ENCODE peak calls at places on chromosomes 6 and 20, in five cellular contexts. H is upper lobe of right lung, D is breast epithelium, C is tibial nerve, W is NB4. Z is an unnamed sample.
A peak's percentile ranks its signal among the peaks of the same experiment; 100 is the strongest.

GRCh38 chr6:13075491-13075845 is 252.9 kb downstream of the TBC1D7 start:
- DNase-seq in D (no peak), C (no peak), W (no peak), H (no peak), Z (no peak)

GRCh38 chr6:64280569-64280968 is 645.0 kb downstream of the PHF3 start:
- DNase-seq in C (peak; percentile 21), D (no peak), H (no peak), W (peak; percentile 40), Z (peak; percentile 15)

GRCh38 chr20:50794181-50794845 is 548 bp upstream of the BCAS4 start:
- DNase-seq in D (no peak), W (peak; percentile 45), H (no peak), C (no peak), Z (no peak)

GRCh38 chr6:161434921-161435411 is 161.1 kb upstream of the AGPAT4 start:
- DNase-seq in C (no peak), W (no peak), H (no peak), D (peak; percentile 38), Z (peak; percentile 98)

GRCh38 chr20:37517371-37517748 is 3.7 kb upstream of the NNAT start:
- DNase-seq in H (no peak), D (no peak), C (no peak), W (no peak), Z (no peak)

GRCh38 chr6:136547336-136547735 is 2.9 kb downstream of the MAP7 start:
- DNase-seq in W (peak; percentile 68), D (no peak), H (no peak), C (no peak), Z (no peak)

GRCh38 chr20:58458342-58459057 is 56.7 kb downstream of the APCDD1L start:
- DNase-seq in H (no peak), C (no peak), W (peak; percentile 77), D (no peak), Z (no peak)

GRCh38 chr6:144723431-144723830 is 438.3 kb downstream of the UTRN start:
- DNase-seq in H (no peak), C (no peak), W (peak; percentile 13), D (no peak), Z (no peak)

GRCh38 chr6:145036848-145037567 is 698.3 kb downstream of the EPM2A start:
- DNase-seq in W (peak; percentile 12), C (no peak), D (no peak), H (no peak), Z (no peak)

GRCh38 chr6:9523462-9523861 is 891.4 kb downstream of the TFAP2A start:
- DNase-seq in C (no peak), H (no peak), D (no peak), W (no peak), Z (peak; percentile 85)

GRCh38 chr6:11493979-11494378 is 43.6 kb upstream of the TMEM170B start:
- DNase-seq in D (no peak), C (no peak), W (no peak), H (no peak), Z (no peak)

GRCh38 chr6:3190779-3191178 is 33.4 kb upstream of the TUBB2A start:
- DNase-seq in W (no peak), C (no peak), D (no peak), H (no peak), Z (no peak)

GRCh38 chr6:44224154-44224977 is 971 bp downstream of the SLC29A1 start:
- DNase-seq in C (no peak), W (peak; percentile 70), D (no peak), H (no peak), Z (no peak)

GRCh38 chr6:11439908-11440307 is 97.6 kb upstream of the TMEM170B start:
- DNase-seq in D (no peak), W (no peak), H (no peak), C (no peak), Z (no peak)

GRCh38 chr6:159943101-159943632 is 25.7 kb upstream of the IGF2R start:
- DNase-seq in D (no peak), H (no peak), C (peak; percentile 57), W (no peak), Z (no peak)

GRCh38 chr6:44054635-44055559 is 72.4 kb downstream of the MRPL14 start:
- DNase-seq in H (no peak), D (no peak), C (no peak), W (no peak), Z (no peak)

GRCh38 chr6:160263214-160263939 is 4.8 kb upstream of the SLC22A2 start:
- DNase-seq in H (no peak), W (no peak), D (no peak), C (no peak), Z (no peak)

GRCh38 chr20:63733579-63734081 is 2.8 kb upstream of the LIME1 start:
- DNase-seq in H (no peak), D (no peak), C (no peak), W (no peak), Z (no peak)

GRCh38 chr6:108556864-108557493 is 3.7 kb upstream of the FOXO3 start:
- DNase-seq in C (no peak), D (peak; percentile 37), H (no peak), W (no peak), Z (no peak)

GRCh38 chr6:56637640-56638039 is 5.0 kb downstream of the DST start:
- DNase-seq in C (peak; percentile 64), H (no peak), W (peak; percentile 47), D (no peak), Z (no peak)

GRCh38 chr6:15121443-15121842 is 124.4 kb upstream of the JARID2 start:
- DNase-seq in D (no peak), W (no peak), H (no peak), C (no peak), Z (no peak)

GRCh38 chr6:6497976-6498375 is 90.5 kb upstream of the LY86 start:
- DNase-seq in D (no peak), W (no peak), H (no peak), C (no peak), Z (no peak)

GRCh38 chr20:58112017-58112781 is 116.3 kb downstream of the ANKRD60 start:
- DNase-seq in D (peak; percentile 50), W (peak; percentile 40), H (no peak), C (no peak), Z (no peak)

GRCh38 chr6:95846652-95847051 is 169.1 kb upstream of the FUT9 start:
- DNase-seq in C (no peak), H (no peak), D (no peak), W (no peak), Z (no peak)

GRCh38 chr6:95837890-95838289 is 177.9 kb upstream of the FUT9 start:
- DNase-seq in C (no peak), H (no peak), D (no peak), W (no peak), Z (no peak)

GRCh38 chr6:95847061-95847460 is 168.7 kb upstream of the FUT9 start:
- DNase-seq in H (no peak), C (no peak), D (no peak), W (no peak), Z (no peak)

GRCh38 chr6:95841560-95841959 is 174.2 kb upstream of the FUT9 start:
- DNase-seq in W (no peak), H (no peak), D (no peak), C (no peak), Z (no peak)
- TF ChIP-seq CTCF in W (no peak), H (no peak), D (no peak), C (no peak), Z (no peak)

DNA sequence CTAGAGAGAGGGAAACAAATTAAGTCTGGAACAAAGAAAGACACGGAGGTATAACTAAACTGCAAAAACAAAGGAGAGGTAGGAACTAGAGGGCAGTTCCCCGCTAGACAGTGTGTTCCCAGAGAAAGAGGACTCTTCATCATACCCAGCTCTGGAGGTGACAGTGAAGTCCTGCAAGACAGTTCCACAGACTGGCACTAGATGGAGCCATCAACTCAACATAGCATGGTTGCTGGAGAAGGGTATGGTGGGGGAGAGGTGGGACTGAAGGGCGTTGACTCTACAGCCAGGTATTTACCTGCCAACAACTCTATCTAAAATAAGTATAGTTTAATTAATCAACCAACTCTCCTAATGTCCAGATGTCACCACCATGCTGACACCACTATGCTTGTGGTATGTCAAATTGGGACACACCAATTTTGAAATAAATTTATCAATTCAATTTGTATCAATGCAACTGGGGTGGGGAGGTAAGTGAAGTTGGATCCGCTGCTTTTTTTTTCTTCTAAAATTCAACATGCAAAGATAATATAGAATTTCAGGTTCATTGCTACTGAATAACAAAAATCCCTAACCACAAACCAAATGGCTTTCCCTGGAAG is 9.7 kb downstream of the BACH2 start:
- DNase-seq in H (no peak), W (peak; percentile 63), C (no peak), D (no peak), Z (no peak)
- H3K4me3 ChIP-seq in H (no peak overlapping the region), W (no peak overlapping the region), C (no peak overlapping the region), D (no peak overlapping the region), Z (no peak overlapping the region)

DNA sequence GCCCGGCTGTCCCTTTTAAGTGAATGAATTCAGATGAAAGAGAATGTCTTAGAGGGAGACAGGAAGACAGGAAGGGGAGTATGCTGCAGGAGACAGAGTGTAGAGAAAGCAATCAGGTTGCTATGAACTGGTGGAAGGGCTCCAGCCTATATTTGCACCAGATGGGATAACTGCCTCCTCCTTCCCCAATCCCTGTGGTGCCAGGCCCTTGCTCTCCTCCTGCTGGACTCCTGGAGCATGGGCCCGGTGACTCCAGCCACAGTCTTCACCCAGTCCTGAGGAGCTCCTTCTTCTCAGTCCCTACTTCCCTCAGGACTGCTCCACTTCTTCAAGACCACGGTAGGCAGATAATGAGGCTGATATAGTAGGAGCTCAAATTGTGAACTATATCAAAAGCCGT is 91.8 kb downstream of the TMEM200A start:
- DNase-seq in W (no peak), D (no peak), C (no peak), H (no peak), Z (no peak)
- TF ChIP-seq CTCF in W (no peak), D (no peak), C (no peak), H (no peak), Z (no peak)

GRCh38 chr20:3044336-3044965 is 1.0 kb downstream of the GNRH2 start:
- DNase-seq in D (no peak), W (no peak), C (no peak), H (no peak), Z (no peak)

GRCh38 chr20:3045816-3046676 is at the start of gene MRPS26:
- DNase-seq in D (peak; percentile 77), C (peak; percentile 79), H (peak; percentile 97), W (peak; percentile 65), Z (no peak)

GRCh38 chr20:3045042-3045815 is 623 bp upstream of the MRPS26 start:
- DNase-seq in D (peak; percentile 70), H (no peak), C (peak; percentile 69), W (peak; percentile 97), Z (no peak)

GRCh38 chr20:3046677-3047462 is 1.0 kb downstream of the MRPS26 start:
- DNase-seq in C (no peak), H (no peak), D (no peak), W (no peak), Z (no peak)

DNA sequence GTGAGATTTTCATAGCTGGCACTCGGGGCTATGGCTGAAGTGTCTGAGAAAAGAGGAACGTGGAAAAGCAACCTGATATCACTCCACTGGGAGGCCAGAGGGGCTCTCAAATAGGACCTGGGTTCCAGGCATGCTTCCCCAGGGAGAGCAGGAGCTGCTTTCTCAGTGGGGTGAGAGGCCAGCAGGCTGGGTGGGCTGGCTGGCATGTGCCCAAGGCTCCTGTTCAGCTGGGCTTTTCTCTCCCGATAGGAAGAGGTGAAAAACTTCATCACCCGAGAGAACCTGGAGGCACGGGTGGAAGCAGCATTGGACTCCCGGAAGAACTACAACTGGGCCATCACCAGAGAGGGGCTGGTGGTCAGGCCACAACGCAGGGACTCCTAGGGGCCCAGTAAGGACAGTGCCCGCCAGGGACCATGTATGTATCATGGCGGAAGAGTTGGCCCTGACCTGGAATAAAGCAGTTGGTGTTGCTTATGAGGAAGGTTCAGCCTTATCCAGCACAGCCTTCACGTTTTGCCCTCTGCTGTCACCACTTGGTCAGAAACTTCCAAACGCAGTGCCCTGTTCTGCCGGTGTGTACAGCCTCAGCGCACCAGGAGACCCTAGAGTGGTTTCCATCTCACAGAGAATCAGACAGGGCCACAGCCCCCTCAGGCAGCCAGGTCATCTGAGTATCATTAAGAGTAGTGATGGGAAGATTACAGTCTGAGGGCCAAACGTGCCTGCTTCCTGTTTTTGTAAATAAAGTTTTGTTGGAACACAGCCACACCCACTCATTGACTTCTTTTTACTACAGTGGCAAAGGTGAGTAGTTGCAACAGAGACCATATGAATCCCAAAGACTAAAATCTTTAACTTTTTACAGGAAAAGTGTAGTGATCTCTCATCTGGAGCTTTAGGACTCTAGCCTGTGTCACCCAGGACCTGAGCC is 1.9 kb downstream of the MRPS26 start:
- DNase-seq in H (no peak), D (no peak), W (peak; percentile 48), C (no peak), Z (no peak)
- H3K4me3 ChIP-seq in H (peak overlapping the region; percentile 90), D (no peak overlapping the region), W (peak overlapping the region; percentile 92), C (no peak overlapping the region), Z (peak overlapping the region; percentile 85)

Z was measured in epithelial cell of proximal tubule.